ENCODE peak calls at places on chromosome 1, in ten cellular contexts. One of them, this sample, is unnamed.

GRCh38 chr1:63955746-63956145 is 181.9 kb downstream of the ROR1 start:
- DNase-seq in OCI-LY7: no peak
- DNase-seq in cerebellar cortex: no peak
- DNase-seq in NCI-H226: no peak
- DNase-seq in heart left ventricle: no peak
- DNase-seq in NCI-H524: no peak
- DNase-seq in lung microvascular endothelial cell: no peak
- DNase-seq in activated CD4-positive, alpha-beta T cell treated with anti-CD3 and anti-CD28 coated beads for 48 hours: no peak
- DNase-seq in suprapubic skin: no peak
- DNase-seq in stimulated activated CD4-positive, alpha-beta T cell treated with anti-CD3 and anti-CD28 coated beads, TNF-alpha, amount 100 ng/mL, for 1 hour: no peak
- DNase-seq in this sample: no peak

GRCh38 chr1:31562707-31563360 is 13.5 kb upstream of the TINAGL1 start:
- DNase-seq in OCI-LY7: no peak
- DNase-seq in stimulated activated CD4-positive, alpha-beta T cell treated with anti-CD3 and anti-CD28 coated beads, TNF-alpha, amount 100 ng/mL, for 1 hour: no peak
- DNase-seq in lung microvascular endothelial cell: no peak
- DNase-seq in heart left ventricle: no peak
- DNase-seq in activated CD4-positive, alpha-beta T cell treated with anti-CD3 and anti-CD28 coated beads for 48 hours: no peak
- DNase-seq in NCI-H226: peak; percentile 84
- DNase-seq in NCI-H524: no peak
- DNase-seq in suprapubic skin: no peak
- DNase-seq in cerebellar cortex: no peak
- DNase-seq in this sample: peak; percentile 43

GRCh38 chr1:80436851-80437250 is 1363.9 kb upstream of the ADGRL2 start:
- DNase-seq in heart left ventricle: no peak
- DNase-seq in NCI-H524: no peak
- DNase-seq in suprapubic skin: no peak
- DNase-seq in activated CD4-positive, alpha-beta T cell treated with anti-CD3 and anti-CD28 coated beads for 48 hours: no peak
- DNase-seq in cerebellar cortex: no peak
- DNase-seq in OCI-LY7: no peak
- DNase-seq in stimulated activated CD4-positive, alpha-beta T cell treated with anti-CD3 and anti-CD28 coated beads, TNF-alpha, amount 100 ng/mL, for 1 hour: no peak
- DNase-seq in lung microvascular endothelial cell: no peak
- DNase-seq in NCI-H226: no peak
- DNase-seq in this sample: no peak

GRCh38 chr1:167503626-167504458 is 14.5 kb downstream of the CD247 start:
- DNase-seq in NCI-H524: no peak
- DNase-seq in lung microvascular endothelial cell: no peak
- DNase-seq in heart left ventricle: no peak
- DNase-seq in stimulated activated CD4-positive, alpha-beta T cell treated with anti-CD3 and anti-CD28 coated beads, TNF-alpha, amount 100 ng/mL, for 1 hour: no peak
- DNase-seq in activated CD4-positive, alpha-beta T cell treated with anti-CD3 and anti-CD28 coated beads for 48 hours: no peak
- DNase-seq in suprapubic skin: no peak
- DNase-seq in cerebellar cortex: peak; percentile 71
- DNase-seq in NCI-H226: no peak
- DNase-seq in OCI-LY7: no peak
- DNase-seq in this sample: no peak

GRCh38 chr1:1307261-1307907 is 346 bp downstream of the ACAP3 start:
- DNase-seq in OCI-LY7: no peak
- DNase-seq in NCI-H524: no peak
- DNase-seq in cerebellar cortex: peak; percentile 19
- DNase-seq in activated CD4-positive, alpha-beta T cell treated with anti-CD3 and anti-CD28 coated beads for 48 hours: no peak
- DNase-seq in NCI-H226: peak; percentile 27
- DNase-seq in heart left ventricle: peak; percentile 55
- DNase-seq in stimulated activated CD4-positive, alpha-beta T cell treated with anti-CD3 and anti-CD28 coated beads, TNF-alpha, amount 100 ng/mL, for 1 hour: no peak
- DNase-seq in lung microvascular endothelial cell: peak; percentile 37
- DNase-seq in suprapubic skin: no peak
- DNase-seq in this sample: no peak

GRCh38 chr1:42940851-42941639 is 17.6 kb downstream of the SLC2A1 start:
- DNase-seq in activated CD4-positive, alpha-beta T cell treated with anti-CD3 and anti-CD28 coated beads for 48 hours: no peak
- DNase-seq in stimulated activated CD4-positive, alpha-beta T cell treated with anti-CD3 and anti-CD28 coated beads, TNF-alpha, amount 100 ng/mL, for 1 hour: no peak
- DNase-seq in heart left ventricle: peak; percentile 13
- DNase-seq in suprapubic skin: no peak
- DNase-seq in OCI-LY7: no peak
- DNase-seq in lung microvascular endothelial cell: peak; percentile 52
- DNase-seq in cerebellar cortex: no peak
- DNase-seq in NCI-H524: no peak
- DNase-seq in NCI-H226: peak; percentile 88
- DNase-seq in this sample: peak; percentile 95

GRCh38 chr1:182330303-182330702 is 61.3 kb downstream of the GLUL start:
- DNase-seq in cerebellar cortex: no peak
- DNase-seq in OCI-LY7: no peak
- DNase-seq in lung microvascular endothelial cell: no peak
- DNase-seq in heart left ventricle: no peak
- DNase-seq in activated CD4-positive, alpha-beta T cell treated with anti-CD3 and anti-CD28 coated beads for 48 hours: no peak
- DNase-seq in NCI-H226: peak; percentile 59
- DNase-seq in NCI-H524: no peak
- DNase-seq in stimulated activated CD4-positive, alpha-beta T cell treated with anti-CD3 and anti-CD28 coated beads, TNF-alpha, amount 100 ng/mL, for 1 hour: no peak
- DNase-seq in suprapubic skin: peak; percentile 67
- DNase-seq in this sample: no peak

GRCh38 chr1:198883184-198883583 is 244.3 kb downstream of the PTPRC start:
- DNase-seq in OCI-LY7: no peak
- DNase-seq in NCI-H226: no peak
- DNase-seq in lung microvascular endothelial cell: no peak
- DNase-seq in cerebellar cortex: no peak
- DNase-seq in NCI-H524: no peak
- DNase-seq in heart left ventricle: no peak
- DNase-seq in stimulated activated CD4-positive, alpha-beta T cell treated with anti-CD3 and anti-CD28 coated beads, TNF-alpha, amount 100 ng/mL, for 1 hour: no peak
- DNase-seq in suprapubic skin: no peak
- DNase-seq in activated CD4-positive, alpha-beta T cell treated with anti-CD3 and anti-CD28 coated beads for 48 hours: no peak
- DNase-seq in this sample: no peak

GRCh38 chr1:201019321-201019977 is 4.1 kb downstream of the KIF21B start:
- DNase-seq in NCI-H524: no peak
- DNase-seq in heart left ventricle: peak; percentile 40
- DNase-seq in OCI-LY7: peak; percentile 89
- DNase-seq in lung microvascular endothelial cell: no peak
- DNase-seq in NCI-H226: peak; percentile 67
- DNase-seq in stimulated activated CD4-positive, alpha-beta T cell treated with anti-CD3 and anti-CD28 coated beads, TNF-alpha, amount 100 ng/mL, for 1 hour: peak; percentile 68
- DNase-seq in cerebellar cortex: no peak
- DNase-seq in activated CD4-positive, alpha-beta T cell treated with anti-CD3 and anti-CD28 coated beads for 48 hours: peak; percentile 94
- DNase-seq in suprapubic skin: no peak
- DNase-seq in this sample: no peak

GRCh38 chr1:12433323-12434053 is 184.5 kb downstream of the DHRS3 start:
- DNase-seq in stimulated activated CD4-positive, alpha-beta T cell treated with anti-CD3 and anti-CD28 coated beads, TNF-alpha, amount 100 ng/mL, for 1 hour: no peak
- DNase-seq in NCI-H226: peak; percentile 89
- DNase-seq in cerebellar cortex: no peak
- DNase-seq in suprapubic skin: no peak
- DNase-seq in activated CD4-positive, alpha-beta T cell treated with anti-CD3 and anti-CD28 coated beads for 48 hours: no peak
- DNase-seq in NCI-H524: no peak
- DNase-seq in OCI-LY7: no peak
- DNase-seq in lung microvascular endothelial cell: peak; percentile 92
- DNase-seq in heart left ventricle: peak; percentile 68
- DNase-seq in this sample: peak; percentile 88

GRCh38 chr1:7329868-7330615 is 441.1 kb upstream of the VAMP3 start:
- DNase-seq in stimulated activated CD4-positive, alpha-beta T cell treated with anti-CD3 and anti-CD28 coated beads, TNF-alpha, amount 100 ng/mL, for 1 hour: no peak
- DNase-seq in cerebellar cortex: no peak
- DNase-seq in suprapubic skin: no peak
- DNase-seq in NCI-H524: no peak
- DNase-seq in activated CD4-positive, alpha-beta T cell treated with anti-CD3 and anti-CD28 coated beads for 48 hours: no peak
- DNase-seq in NCI-H226: no peak
- DNase-seq in OCI-LY7: no peak
- DNase-seq in lung microvascular endothelial cell: no peak
- DNase-seq in heart left ventricle: no peak
- DNase-seq in this sample: no peak

GRCh38 chr1:232385221-232385620 is 244.7 kb downstream of the SIPA1L2 start:
- DNase-seq in lung microvascular endothelial cell: no peak
- DNase-seq in OCI-LY7: no peak
- DNase-seq in NCI-H524: no peak
- DNase-seq in suprapubic skin: no peak
- DNase-seq in NCI-H226: peak; percentile 84
- DNase-seq in stimulated activated CD4-positive, alpha-beta T cell treated with anti-CD3 and anti-CD28 coated beads, TNF-alpha, amount 100 ng/mL, for 1 hour: no peak
- DNase-seq in heart left ventricle: no peak
- DNase-seq in activated CD4-positive, alpha-beta T cell treated with anti-CD3 and anti-CD28 coated beads for 48 hours: no peak
- DNase-seq in cerebellar cortex: no peak
- DNase-seq in this sample: no peak

This sample was measured in dermis microvascular lymphatic vessel endothelial cell.